ENCODE peak calls at places on chromosomes 12 and 14, in ten cellular contexts. K is GM12878; C is effector memory CD4-positive, alpha-beta T cell; I is esophagus squamous epithelium; H is suprapubic skin; B is spleen; Z is body of pancreas; R is NT2/D1; O is PC-3; J is psoas muscle. A is an unnamed sample. For H3K4me1, the result is how much of the 10 kb centered on the place peaks cover.

GRCh38 chr12:53219956-53220856 is 11.8 kb downstream of the RARG start:
- DNase-seq in J (peak), C (peak), I (peak), B (peak), R (no peak), H (no peak), O (peak), K (no peak), Z (peak), A (peak)

GRCh38 chr14:52706286-52706685 is 714 bp upstream of the PSMC6 start:
- DNase-seq in Z (no peak), C (peak), J (no peak), K (no peak), H (no peak), O (peak), I (no peak), B (no peak), R (no peak), A (no peak)

GRCh38 chr14:90624732-90625444 is 191.3 kb downstream of the TTC7B start:
- DNase-seq in R (no peak), J (no peak), K (no peak), B (no peak), O (no peak), Z (no peak), H (no peak), I (no peak), C (no peak), A (no peak)

GRCh38 chr12:93459992-93460391 is 7.3 kb upstream of the MRPL42 start:
- DNase-seq in H (no peak), O (no peak), C (no peak), B (no peak), J (no peak), Z (no peak), I (no peak), K (no peak), R (no peak), A (no peak)

GRCh38 chr12:51941669-51942455 is 9.6 kb upstream of the ACVR1B start:
- DNase-seq in C (no peak), I (no peak), B (no peak), R (no peak), O (no peak), Z (no peak), H (no peak), K (no peak), J (no peak), A (no peak)

GRCh38 chr14:35470775-35471174 is 63.2 kb upstream of the INSM2 start:
- DNase-seq in J (no peak), K (no peak), O (peak), Z (no peak), I (no peak), C (no peak), B (no peak), R (peak), H (no peak), A (no peak)

GRCh38 chr12:28540324-28540714 is 350.1 kb downstream of the CCDC91 start:
- DNase-seq in I (no peak), O (no peak), K (no peak), R (no peak), H (no peak), Z (no peak), J (no peak), C (no peak), B (no peak), A (no peak)

GRCh38 chr14:101939771-101940170 is 24.6 kb upstream of the DYNC1H1 start:
- DNase-seq in I (no peak), C (no peak), K (no peak), J (no peak), R (no peak), Z (no peak), H (peak), B (no peak), O (no peak), A (peak)

GRCh38 chr12:130714591-130715149 is 1.4 kb downstream of the RIMBP2 start:
- DNase-seq in H (no peak), O (no peak), B (no peak), K (no peak), I (no peak), C (no peak), J (no peak), R (no peak), Z (no peak), A (no peak)

GRCh38 chr14:101957406-101958234 is 6.8 kb upstream of the DYNC1H1 start:
- DNase-seq in R (no peak), K (no peak), Z (no peak), B (peak), J (peak), C (no peak), I (no peak), H (peak), O (no peak), A (no peak)

GRCh38 chr12:42660968-42661937 is 71.7 kb upstream of the PRICKLE1 start:
- DNase-seq in C (no peak), R (no peak), I (no peak), O (peak), Z (no peak), B (no peak), H (no peak), K (no peak), J (no peak), A (no peak)

GRCh38 chr12:90102957-90103652 is 394.5 kb upstream of the ATP2B1 start:
- DNase-seq in I (no peak), J (no peak), R (no peak), C (no peak), K (peak), B (no peak), Z (no peak), H (no peak), O (peak), A (no peak)

GRCh38 chr14:86055512-86055911 is 525.6 kb downstream of the FLRT2 start:
- DNase-seq in H (no peak), K (no peak), J (no peak), B (no peak), C (no peak), I (no peak), O (peak), R (no peak), Z (no peak), A (no peak)

GRCh38 chr12:581321-581720 is 81.9 kb downstream of the NINJ2 start:
- DNase-seq in B (no peak), C (no peak), O (no peak), K (no peak), J (no peak), I (no peak), R (no peak), H (no peak), Z (no peak), A (no peak)

GRCh38 chr14:69574266-69574953 is at the start of gene CCDC177:
- DNase-seq in C (peak), Z (peak), J (peak), R (no peak), K (no peak), O (peak), H (no peak), I (no peak), B (peak), A (peak)

GRCh38 chr14:33714527-33715222 is 236.2 kb downstream of the EGLN3 start:
- DNase-seq in B (no peak), K (no peak), O (peak), C (no peak), R (no peak), H (no peak), Z (no peak), I (no peak), J (no peak), A (no peak)

GRCh38 chr14:98974113-98974512 is 297.9 kb downstream of the BCL11B start:
- DNase-seq in H (no peak), R (no peak), C (no peak), Z (no peak), K (no peak), J (no peak), O (no peak), I (no peak), B (no peak), A (no peak)

GRCh38 chr14:82011460-82011859 is 477.8 kb upstream of the SEL1L start:
- DNase-seq in R (no peak), K (no peak), Z (no peak), J (no peak), H (no peak), B (no peak), O (no peak), C (no peak), I (no peak), A (no peak)

GRCh38 chr12:116346751-116347150 is 69.3 kb upstream of the MED13L start:
- DNase-seq in K (no peak), J (no peak), H (no peak), I (no peak), C (no peak), Z (peak), O (peak), B (no peak), R (no peak), A (no peak)

GRCh38 chr14:71321556-71322315 is 414.5 kb downstream of the PCNX1 start:
- DNase-seq in I (no peak), H (no peak), B (no peak), R (no peak), O (peak), Z (peak), K (no peak), C (no peak), J (no peak), A (no peak)

GRCh38 chr14:51651388-51652167 is at the start of gene FRMD6:
- DNase-seq in Z (peak), B (peak), H (peak), O (peak), K (peak), R (peak), J (peak), I (peak), C (peak), A (peak)

GRCh38 chr12:130460611-130461478 is 123.2 kb downstream of the PIWIL1 start:
- DNase-seq in H (no peak), Z (no peak), C (no peak), O (no peak), R (no peak), I (no peak), K (no peak), B (no peak), J (no peak), A (no peak)

GRCh38 chr14:50364792-50365191 is 31.9 kb downstream of the CDKL1 start:
- DNase-seq in Z (no peak), B (no peak), I (no peak), C (no peak), O (peak), R (no peak), K (no peak), J (no peak), H (no peak), A (no peak)

GRCh38 chr12:57738142-57738474 is 434 bp downstream of the AGAP2 start:
- DNase-seq in Z (no peak), O (no peak), K (no peak), C (no peak), I (no peak), J (no peak), R (no peak), B (no peak), H (no peak), A (no peak)

GRCh38 chr12:57739914-57740538 is 1.5 kb upstream of the AGAP2 start:
- DNase-seq in I (no peak), B (peak), O (no peak), K (no peak), C (no peak), Z (no peak), R (no peak), H (no peak), J (no peak), A (no peak)

GRCh38 chr12:57739387-57739786 is 845 bp upstream of the AGAP2 start:
- DNase-seq in R (no peak), O (no peak), C (no peak), H (peak), I (no peak), Z (no peak), K (no peak), B (peak), J (no peak), A (no peak)

GRCh38 chr12:57737467-57738141 is 938 bp downstream of the AGAP2 start:
- DNase-seq in Z (no peak), B (peak), R (no peak), I (no peak), C (no peak), H (peak), O (no peak), K (no peak), J (no peak), A (no peak)

GRCh38 chr12:57738661-57739237 is at the start of gene AGAP2:
- DNase-seq in O (no peak), R (no peak), K (no peak), Z (no peak), I (no peak), J (no peak), B (peak), C (no peak), H (peak), A (no peak)
- H3K4me3 ChIP-seq in O (peak), R (peak), K (no peak), Z (no peak), I (peak), J (peak), B (peak), C (no peak), H (peak), A (peak)

DNA sequence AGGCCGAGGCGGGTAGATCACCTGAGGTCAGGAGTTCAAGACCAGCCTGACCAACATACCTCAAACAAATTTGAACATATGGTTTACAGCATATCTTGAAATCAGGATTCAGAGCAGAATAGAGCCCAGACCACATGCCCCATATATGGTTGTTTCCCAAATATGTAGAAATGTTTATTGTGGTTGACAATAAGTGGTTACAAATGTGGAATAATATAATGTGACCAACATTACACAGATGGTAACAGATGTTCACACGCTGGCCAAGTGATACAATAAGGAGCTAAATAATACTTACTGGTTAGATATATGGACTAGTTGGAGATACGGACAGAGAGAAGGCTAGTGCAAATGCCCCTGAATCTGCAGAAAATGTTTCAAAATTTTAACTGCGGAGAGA is 85.3 kb downstream of the MAPKAPK5 start:
- DNase-seq in C (no peak), Z (no peak), O (no peak), H (no peak), R (no peak), J (no peak), K (no peak), B (no peak), I (no peak), A (no peak)
- H3K4me1 ChIP-seq in C (under half), Z (under half), O (under half), H (under half), R (under half), J (under half), K (under half), B (under half), I (under half), A (under half)

GRCh38 chr14:91654836-91655235 is 77.0 kb downstream of the CATSPERB start:
- DNase-seq in B (no peak), K (no peak), C (no peak), O (no peak), J (no peak), I (no peak), H (no peak), R (no peak), Z (no peak), A (no peak)

DNA sequence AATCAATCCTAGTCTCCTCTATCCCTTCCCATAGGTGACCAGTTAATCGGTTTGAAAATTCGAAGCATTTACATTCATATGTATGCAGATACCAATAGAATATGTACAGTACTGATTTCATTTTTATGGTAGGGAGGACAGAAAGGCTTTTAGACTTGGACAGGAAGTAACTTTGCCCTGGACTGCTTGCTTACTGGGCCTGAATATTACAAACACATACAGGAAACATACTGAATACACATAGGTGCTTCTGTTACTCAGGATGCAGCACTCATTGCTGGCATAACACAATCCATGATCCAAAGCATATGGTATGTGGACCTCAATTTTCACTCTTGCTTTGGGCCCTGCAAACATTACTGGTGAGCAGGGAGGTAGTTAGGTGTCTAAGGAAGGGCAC is 71.1 kb downstream of the CATSPERB start:
- DNase-seq in R (no peak), Z (no peak), I (no peak), C (no peak), O (no peak), J (no peak), B (no peak), K (no peak), H (no peak), A (no peak)
- H3K4me3 ChIP-seq in R (no peak), Z (no peak), I (no peak), C (no peak), O (no peak), J (no peak), B (no peak), K (no peak), H (no peak), A (no peak)

DNA sequence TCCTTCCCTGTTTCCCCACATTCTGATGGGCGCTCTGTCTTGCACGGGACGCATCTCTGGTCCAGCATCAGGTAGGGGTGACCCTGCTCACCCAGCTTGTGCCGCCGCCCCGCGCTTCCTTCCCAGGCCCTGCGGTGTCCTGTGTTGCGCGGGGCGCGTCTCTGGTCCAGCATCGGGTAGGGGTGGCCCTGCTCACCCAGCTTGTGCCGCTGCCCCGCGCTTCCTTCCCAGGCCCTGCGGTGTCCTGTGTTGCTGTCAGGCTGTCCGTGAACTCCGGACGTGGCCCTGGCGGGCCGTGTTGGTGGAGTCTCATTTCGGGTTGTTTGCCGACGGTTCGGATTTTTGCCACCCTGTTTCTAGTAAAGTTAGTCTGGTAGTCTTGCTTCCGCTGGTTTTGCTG is 6.8 kb downstream of the FBRSL1 start:
- DNase-seq in O (no peak), C (no peak), J (no peak), Z (no peak), R (no peak), B (peak), H (no peak), I (no peak), K (no peak), A (no peak)
- H3K4me1 ChIP-seq in O (under half), C (half or more), J (half or more), Z (half or more), R (half or more), B (half or more), H (half or more), I (half or more), K (under half), A (under half)

DNA sequence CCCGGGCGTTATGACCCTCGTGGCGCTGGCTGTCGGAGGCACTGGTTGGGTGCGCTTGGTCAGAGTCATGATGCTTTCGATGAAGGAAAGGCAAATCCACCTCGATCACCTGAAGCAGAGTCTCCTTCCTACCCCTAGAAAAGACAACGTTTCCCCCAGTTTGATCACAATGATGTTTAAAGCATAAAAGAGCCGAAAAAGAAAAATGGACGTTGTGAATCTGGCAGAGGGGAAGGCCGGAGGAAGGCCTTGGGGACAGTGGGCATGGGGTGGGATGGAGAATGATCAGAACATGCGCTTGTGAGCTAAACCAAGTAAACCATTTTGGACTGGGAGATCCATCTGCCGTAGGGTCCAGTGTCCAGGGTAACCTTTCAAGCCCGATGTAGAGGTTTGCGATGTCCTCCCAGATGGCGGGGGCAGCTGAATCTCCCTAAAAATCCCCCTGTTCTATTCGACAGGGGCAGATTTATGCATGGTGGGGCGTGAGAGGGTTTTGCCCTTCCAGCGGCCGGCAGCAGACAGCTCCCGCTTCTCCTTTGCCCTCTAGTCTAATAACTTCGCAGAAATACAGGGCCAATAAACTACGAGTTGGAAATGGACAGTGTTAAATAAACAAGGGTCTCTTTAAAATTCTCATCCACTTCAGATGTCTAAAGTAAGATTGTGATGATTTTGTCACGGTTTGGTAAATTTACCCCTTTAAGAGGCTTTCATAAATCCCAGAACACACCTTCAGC is 2.3 kb upstream of the OTX2 start:
- DNase-seq in I (no peak), R (no peak), B (no peak), O (no peak), K (no peak), C (no peak), J (no peak), H (no peak), Z (no peak), A (no peak)
- H3K4me3 ChIP-seq in I (no peak), R (peak), B (no peak), O (no peak), K (no peak), C (no peak), J (no peak), H (no peak), Z (no peak), A (no peak)

GRCh38 chr12:3150308-3150670 is 73.1 kb downstream of the TSPAN9 start:
- DNase-seq in J (no peak), C (no peak), O (no peak), Z (no peak), H (no peak), B (no peak), I (no peak), K (no peak), R (no peak), A (no peak)

GRCh38 chr12:3152892-3153291 is 75.7 kb downstream of the TSPAN9 start:
- DNase-seq in I (no peak), H (no peak), B (peak), Z (no peak), C (no peak), O (no peak), K (no peak), R (no peak), J (peak), A (peak)

GRCh38 chr12:3154006-3154405 is 76.8 kb downstream of the TSPAN9 start:
- DNase-seq in K (no peak), O (no peak), C (no peak), R (no peak), H (no peak), I (no peak), B (peak), Z (no peak), J (peak), A (no peak)

GRCh38 chr12:3150820-3151590 is 73.8 kb downstream of the TSPAN9 start:
- DNase-seq in K (no peak), Z (no peak), J (peak), H (no peak), I (no peak), R (peak), O (no peak), B (peak), C (no peak), A (no peak)

DNA sequence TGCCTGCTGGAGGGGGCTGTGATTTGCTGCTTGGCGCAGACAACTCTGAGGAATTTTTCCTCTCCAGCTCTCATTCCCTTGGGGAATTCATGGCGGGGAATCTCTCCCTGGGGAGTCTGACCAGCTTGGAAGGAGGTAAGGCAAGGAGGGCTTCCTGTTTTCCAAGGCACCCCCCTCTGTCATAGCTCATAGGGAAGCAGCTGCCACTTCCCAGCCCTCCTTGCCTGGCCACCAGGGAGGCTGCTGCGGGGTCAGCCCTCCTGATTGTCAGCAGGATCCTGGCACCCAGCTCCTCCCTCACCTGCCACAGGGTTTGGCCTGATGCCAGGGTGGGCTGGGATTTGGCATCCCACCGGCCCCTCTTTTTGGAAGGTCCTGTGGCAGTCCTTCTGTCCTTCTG is 74.8 kb downstream of the TSPAN9 start:
- DNase-seq in Z (no peak), B (peak), H (no peak), O (no peak), C (no peak), K (no peak), J (peak), I (no peak), R (peak), A (peak)
- H3K4me1 ChIP-seq in Z (under half), B (under half), H (under half), O (under half), C (under half), K (under half), J (under half), I (under half), R (under half), A (under half)

A was measured in aorta.